ENCODE peak calls at places on chromosome 1, in five cellular contexts. Z, K, C, X and Y are unnamed samples.

GRCh38 chr1:193123751-193124150 is 1.9 kb downstream of the CDC73 start:
- DNase-seq in Z (no peak), X (no peak), C (no peak), K (no peak), Y (no peak)

GRCh38 chr1:63703661-63704060 is 70.2 kb upstream of the ROR1 start:
- DNase-seq in K (no peak), X (no peak), Z (no peak), C (no peak), Y (no peak)

GRCh38 chr1:87795615-87796337 is 467.1 kb downstream of the LMO4 start:
- DNase-seq in K (peak), C (no peak), Z (no peak), X (peak), Y (no peak)

GRCh38 chr1:233587958-233588799 is 25.7 kb upstream of the KCNK1 start:
- DNase-seq in K (no peak), Z (no peak), X (no peak), C (no peak), Y (no peak)

GRCh38 chr1:9721606-9722377 is 70.3 kb downstream of the PIK3CD start:
- DNase-seq in Z (no peak), X (peak), K (no peak), C (no peak), Y (no peak)

GRCh38 chr1:228490120-228491078 is 3.2 kb downstream of the RNF187 start:
- DNase-seq in K (no peak), C (no peak), Z (no peak), X (no peak), Y (no peak)

GRCh38 chr1:240092301-240093119 is 827 bp downstream of the FMN2 start:
- DNase-seq in K (no peak), Z (no peak), X (no peak), C (no peak), Y (peak)

GRCh38 chr1:174337000-174337681 is 110.6 kb upstream of the GPR52 start:
- DNase-seq in X (no peak), C (no peak), K (no peak), Z (no peak), Y (no peak)

GRCh38 chr1:175073054-175073453 is 5.4 kb downstream of the TNN start:
- DNase-seq in C (no peak), X (no peak), K (no peak), Z (no peak), Y (peak)

GRCh38 chr1:39266269-39266668 is 61.8 kb downstream of the MACF1 start:
- DNase-seq in C (no peak), Z (no peak), K (no peak), X (no peak), Y (peak)

GRCh38 chr1:183711691-183712401 is 58.7 kb upstream of the APOBEC4 start:
- DNase-seq in Z (no peak), X (no peak), C (no peak), K (no peak), Y (peak)

GRCh38 chr1:6441586-6441985 is 17.0 kb downstream of the ESPN start:
- DNase-seq in K (no peak), Z (no peak), C (no peak), X (no peak), Y (no peak)

GRCh38 chr1:16191916-16192545 is 20.4 kb downstream of the ARHGEF19 start:
- DNase-seq in Z (no peak), K (no peak), X (no peak), C (no peak), Y (no peak)

GRCh38 chr1:25587290-25587689 is 29.3 kb upstream of the MAN1C1 start:
- DNase-seq in K (no peak), Z (no peak), X (no peak), C (no peak), Y (no peak)

GRCh38 chr1:232923739-232924386 is 26.5 kb upstream of the NTPCR start:
- DNase-seq in X (no peak), Z (no peak), K (no peak), C (no peak), Y (peak)

GRCh38 chr1:55276671-55277376 is 61.7 kb upstream of the USP24 start:
- DNase-seq in C (no peak), Z (no peak), K (no peak), X (no peak), Y (no peak)

GRCh38 chr1:111538343-111539035 is 35.1 kb upstream of the ADORA3 start:
- DNase-seq in Z (no peak), C (no peak), K (no peak), X (peak), Y (peak)

GRCh38 chr1:27592600-27593340 is 11.2 kb downstream of the AHDC1 start:
- DNase-seq in K (no peak), Z (no peak), X (no peak), C (no peak), Y (no peak)

GRCh38 chr1:37282763-37283162 is 191.6 kb upstream of the ZC3H12A start:
- DNase-seq in K (no peak), C (peak), X (no peak), Z (no peak), Y (no peak)

GRCh38 chr1:61300899-61301298 is 218.5 kb downstream of the NFIA start:
- DNase-seq in X (no peak), C (no peak), K (no peak), Z (no peak), Y (peak)

GRCh38 chr1:23904748-23905357 is 8.3 kb downstream of the CNR2 start:
- DNase-seq in Z (no peak), K (no peak), X (no peak), C (no peak), Y (no peak)

GRCh38 chr1:202229376-202229775 is 35.8 kb downstream of the LGR6 start:
- DNase-seq in K (no peak), X (no peak), Z (no peak), C (no peak), Y (no peak)

GRCh38 chr1:202227273-202227672 is 33.7 kb downstream of the LGR6 start:
- DNase-seq in X (no peak), C (no peak), K (no peak), Z (no peak), Y (no peak)

GRCh38 chr1:202227997-202228401 is 34.4 kb downstream of the LGR6 start:
- DNase-seq in X (no peak), C (no peak), Z (no peak), K (no peak), Y (no peak)

GRCh38 chr1:202230061-202230938 is 36.7 kb downstream of the LGR6 start:
- DNase-seq in C (no peak), K (no peak), Z (no peak), X (no peak), Y (no peak)

DNA sequence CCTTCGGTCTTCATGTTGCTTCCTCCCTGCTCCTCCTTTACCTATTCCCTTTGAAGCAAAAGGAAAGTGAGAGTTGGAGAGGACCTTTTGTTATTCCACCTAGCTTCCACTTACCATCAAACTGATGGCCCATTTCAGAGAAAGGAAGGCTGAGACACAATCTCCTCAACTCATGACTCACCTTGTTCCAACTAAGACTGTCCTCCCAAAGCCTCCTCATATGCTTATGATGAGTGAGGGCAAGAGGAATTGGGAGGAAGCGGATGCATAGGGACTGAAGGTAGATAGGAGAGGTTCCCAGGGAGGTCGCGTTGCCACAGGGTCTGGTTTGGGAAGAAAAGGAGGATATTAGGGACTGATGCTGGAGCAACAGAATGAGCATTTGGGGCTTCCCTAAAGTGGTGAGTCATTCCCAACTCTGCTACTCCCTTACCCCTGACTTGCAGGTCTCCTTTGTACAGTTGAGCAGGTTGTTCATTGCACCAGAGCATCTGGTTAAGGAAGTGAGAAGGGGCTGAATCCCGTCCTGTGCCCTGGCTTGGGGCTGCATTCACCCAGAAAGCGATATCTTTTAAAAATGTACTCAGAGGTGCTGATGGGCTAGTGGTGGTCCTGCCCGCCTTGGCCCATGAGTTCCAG is 35.0 kb downstream of the LGR6 start:
- DNase-seq in K (no peak), X (no peak), C (no peak), Z (no peak), Y (no peak)
- H3K4me3 ChIP-seq in K (no peak), X (no peak), C (no peak), Z (no peak), Y (no peak)

DNA sequence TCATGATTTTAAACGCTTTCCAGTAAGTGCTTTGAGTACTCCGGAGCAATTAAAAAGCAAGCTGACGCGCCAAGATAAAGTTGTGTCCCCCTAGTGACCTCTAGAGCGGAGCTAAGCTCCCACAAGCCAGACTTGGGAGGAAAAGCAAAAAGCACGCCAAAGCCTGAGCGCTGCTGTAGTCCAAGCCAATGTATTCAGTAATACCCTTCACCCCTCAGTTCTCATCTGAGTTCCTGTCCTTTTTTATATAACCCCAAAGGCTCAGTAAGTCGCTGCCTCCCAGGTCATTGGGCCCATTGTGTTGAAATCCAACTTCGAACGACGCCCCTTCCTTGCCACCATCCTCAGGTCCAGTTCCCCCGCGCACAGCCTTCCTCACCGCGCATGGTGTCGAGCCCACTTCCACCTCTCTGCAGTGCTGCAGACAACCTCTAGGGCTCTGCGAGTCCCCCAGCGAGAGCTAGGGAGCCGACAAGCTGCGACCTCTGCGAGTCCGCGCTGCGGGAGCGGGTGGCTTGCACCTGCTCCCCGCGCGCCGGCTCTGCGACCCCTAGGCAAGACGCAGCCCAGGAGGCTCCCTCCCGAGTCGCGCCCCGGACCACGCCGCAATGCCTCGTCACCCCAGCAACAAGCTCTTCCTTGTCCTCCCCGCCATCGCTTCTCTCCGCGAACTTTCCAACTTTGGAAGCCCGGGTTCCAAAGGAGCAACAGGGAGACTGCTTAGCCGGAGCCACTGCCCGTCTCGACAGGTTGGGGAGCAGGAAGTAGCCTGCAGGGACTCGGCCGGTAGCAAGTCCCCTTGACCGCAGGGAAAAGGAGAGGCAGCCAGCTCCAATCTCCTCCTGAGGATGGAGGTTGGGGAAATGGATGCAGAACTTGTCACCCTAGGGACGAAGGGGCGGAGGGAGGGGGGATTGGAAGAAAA is 3.8 kb upstream of the SLC44A5 start:
- DNase-seq in Z (no peak), C (peak), X (peak), K (peak), Y (peak)
- TF ChIP-seq CTCF in Z (peak), C (peak), X (peak), K (peak), Y (peak)

GRCh38 chr1:234863596-234863995 is 253.6 kb upstream of the IRF2BP2 start:
- DNase-seq in C (no peak), Z (peak), K (no peak), X (no peak), Y (peak)

GRCh38 chr1:234864116-234864515 is 254.1 kb upstream of the IRF2BP2 start:
- DNase-seq in K (no peak), C (no peak), Z (peak), X (no peak), Y (no peak)

GRCh38 chr1:234861761-234862160 is 251.8 kb upstream of the IRF2BP2 start:
- DNase-seq in C (no peak), K (no peak), X (no peak), Z (no peak), Y (no peak)

GRCh38 chr1:234862360-234862943 is 252.5 kb upstream of the IRF2BP2 start:
- DNase-seq in C (no peak), Z (no peak), K (no peak), X (peak), Y (no peak)

GRCh38 chr1:234862944-234863515 is 253.1 kb upstream of the IRF2BP2 start:
- DNase-seq in X (peak), Z (peak), K (peak), C (no peak), Y (peak)
- H3K4me3 ChIP-seq in X (peak), Z (no peak), K (no peak), C (no peak), Y (no peak)

GRCh38 chr1:100834779-100835645 is 59.6 kb downstream of the EXTL2 start:
- DNase-seq in X (peak), K (no peak), C (no peak), Z (no peak), Y (peak)
- TF ChIP-seq CTCF in X (peak), K (peak), C (peak), Z (peak), Y (peak)

GRCh38 chr1:182303778-182304177 is 87.8 kb downstream of the GLUL start:
- DNase-seq in C (no peak), X (no peak), Z (no peak), K (no peak), Y (no peak)
- H3K4me3 ChIP-seq in C (no peak), X (no peak), Z (no peak), K (no peak), Y (no peak)

GRCh38 chr1:202329891-202330290 is 11.8 kb downstream of the UBE2T start:
- DNase-seq in X (no peak), C (no peak), Z (no peak), K (no peak), Y (no peak)
- TF ChIP-seq CTCF in X (peak), C (no peak), Z (no peak), K (no peak), Y (peak)

GRCh38 chr1:201499191-201499590 is 7.7 kb downstream of the CSRP1 start:
- DNase-seq in K (no peak), C (no peak), Z (no peak), X (no peak), Y (no peak)
- H3K4me3 ChIP-seq in K (no peak), C (no peak), Z (no peak), X (no peak), Y (no peak)

GRCh38 chr1:195851804-195852203 is 756.4 kb downstream of the KCNT2 start:
- DNase-seq in C (no peak), K (no peak), X (no peak), Z (no peak), Y (no peak)
- TF ChIP-seq CTCF in C (no peak), K (no peak), X (no peak), Z (no peak), Y (no peak)

GRCh38 chr1:10762875-10763274 is 33.6 kb downstream of the CASZ1 start:
- DNase-seq in X (no peak), K (no peak), Z (no peak), C (no peak), Y (no peak)
- H3K4me3 ChIP-seq in X (no peak), K (no peak), Z (no peak), C (no peak), Y (no peak)